ENCODE peak calls at places on chromosomes 2 and 18, in eight cellular contexts. N is neural progenitor cell; L is AG10803; U is HFFc6; D is lower leg skin; E is neural crest cell; J is activated CD8-positive, alpha-beta T cell treated with anti-CD3 and anti-CD28 coated beads for 36 hours; X is CD14-positive monocyte. I is an unnamed sample.

GRCh38 chr2:237451582-237452469 is 35.2 kb upstream of the MLPH start:
- DNase-seq in E (no peak), X (no peak), J (no peak), N (peak), U (peak), L (peak), D (no peak), I (peak)

GRCh38 chr18:35968278-35968880 is 4.1 kb upstream of the RMP24 start:
- DNase-seq in U (no peak), J (no peak), L (no peak), X (no peak), D (no peak), E (no peak), N (no peak), I (no peak)

GRCh38 chr2:127137225-127137624 is 30.3 kb upstream of the BIN1 start:
- DNase-seq in N (no peak), J (no peak), D (no peak), E (no peak), X (no peak), U (no peak), L (no peak), I (no peak)

GRCh38 chr2:181896286-181896685 is 4.8 kb downstream of the ITPRID2 start:
- DNase-seq in J (no peak), N (no peak), E (no peak), U (no peak), X (no peak), D (no peak), L (no peak), I (no peak)

GRCh38 chr2:60849165-60849564 is 32.2 kb upstream of the REL start:
- DNase-seq in D (no peak), E (no peak), L (peak), J (no peak), N (no peak), U (no peak), X (no peak), I (peak)

GRCh38 chr2:144567745-144568144 is 47.8 kb upstream of the ZEB2 start:
- DNase-seq in D (no peak), N (peak), J (no peak), E (no peak), X (no peak), U (no peak), L (no peak), I (no peak)

GRCh38 chr2:88307817-88308216 is 137.7 kb downstream of the THNSL2 start:
- DNase-seq in U (no peak), D (no peak), X (no peak), E (no peak), L (peak), J (peak), N (peak), I (no peak)

GRCh38 chr2:163348843-163349395 is 386.9 kb downstream of the FIGN start:
- DNase-seq in L (peak), U (peak), X (no peak), E (peak), N (peak), D (no peak), J (no peak), I (peak)

GRCh38 chr2:25829377-25829704 is 48.9 kb downstream of the ASXL2 start:
- DNase-seq in U (no peak), L (no peak), X (no peak), E (no peak), D (no peak), N (no peak), J (no peak), I (peak)

DNA sequence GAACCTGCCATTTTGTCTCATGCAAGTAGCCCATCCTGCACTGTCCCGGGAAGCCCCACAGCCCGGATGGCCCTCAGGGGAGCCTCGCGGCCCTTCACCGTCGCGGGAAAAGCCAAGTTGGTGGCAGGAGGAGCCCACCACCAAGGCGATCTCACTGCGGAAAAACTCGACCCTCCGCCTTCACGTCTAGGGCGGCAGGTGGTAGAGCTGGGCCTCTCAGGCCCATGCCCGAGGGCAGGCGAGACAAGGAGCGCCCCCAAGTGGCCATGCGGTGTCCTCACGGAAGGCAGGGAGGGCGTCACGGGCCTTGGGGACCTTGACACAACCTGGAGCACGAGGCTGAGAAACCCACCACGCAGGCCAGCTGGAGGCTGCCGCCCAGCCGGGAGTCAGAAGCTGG is 34.8 kb upstream of the SKA1 start:
- DNase-seq in J (peak), E (no peak), U (no peak), X (no peak), N (no peak), L (no peak), D (no peak), I (no peak)
- TF ChIP-seq CTCF in J (peak), E (no peak), U (peak), X (peak), N (peak), L (no peak), D (no peak), I (no peak)

DNA sequence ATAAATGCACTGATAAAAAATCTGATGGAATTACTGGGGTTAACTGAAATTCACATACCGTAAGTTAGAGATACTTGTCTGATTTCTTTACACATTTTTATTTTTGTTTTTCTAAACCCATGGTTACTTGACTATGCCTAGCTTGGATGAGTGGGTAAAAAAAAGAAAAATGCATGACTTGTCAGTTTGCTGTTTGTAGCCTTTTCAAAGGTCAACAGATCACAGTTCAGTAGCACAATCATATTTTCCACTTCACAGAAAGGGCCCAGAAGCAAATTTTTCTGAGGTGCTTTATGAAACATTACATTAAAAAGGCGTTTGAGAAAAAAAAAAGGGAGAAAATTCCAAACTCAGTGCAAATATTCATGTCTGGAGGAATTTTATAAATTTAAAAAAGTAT is 16.4 kb downstream of the SLC16A14 start:
- DNase-seq in D (no peak), N (no peak), U (no peak), L (no peak), E (no peak), X (no peak), J (no peak), I (peak)
- TF ChIP-seq CTCF in D (no peak), N (no peak), U (no peak), L (no peak), E (no peak), X (no peak), J (no peak), I (no peak)

GRCh38 chr2:53508667-53509066 is 258.9 kb upstream of the CHAC2 start:
- DNase-seq in D (no peak), L (no peak), X (no peak), U (no peak), E (no peak), N (peak), J (no peak), I (no peak)
- TF ChIP-seq CTCF in D (no peak), L (no peak), X (no peak), U (peak), E (no peak), N (peak), J (no peak), I (no peak)

GRCh38 chr2:208783184-208783583 is 376.6 kb downstream of the PTH2R start:
- DNase-seq in E (no peak), D (no peak), U (no peak), J (no peak), L (no peak), X (no peak), N (peak), I (no peak)
- TF ChIP-seq CTCF in E (no peak), D (no peak), U (no peak), J (no peak), L (no peak), X (no peak), N (peak), I (no peak)

GRCh38 chr2:46983065-46983801 is 67.6 kb upstream of the MCFD2 start:
- DNase-seq in J (no peak), L (peak), N (no peak), D (no peak), X (peak), E (no peak), U (peak), I (peak)
- TF ChIP-seq CTCF in J (no peak), L (no peak), N (no peak), D (no peak), X (no peak), E (no peak), U (no peak), I (no peak)

DNA sequence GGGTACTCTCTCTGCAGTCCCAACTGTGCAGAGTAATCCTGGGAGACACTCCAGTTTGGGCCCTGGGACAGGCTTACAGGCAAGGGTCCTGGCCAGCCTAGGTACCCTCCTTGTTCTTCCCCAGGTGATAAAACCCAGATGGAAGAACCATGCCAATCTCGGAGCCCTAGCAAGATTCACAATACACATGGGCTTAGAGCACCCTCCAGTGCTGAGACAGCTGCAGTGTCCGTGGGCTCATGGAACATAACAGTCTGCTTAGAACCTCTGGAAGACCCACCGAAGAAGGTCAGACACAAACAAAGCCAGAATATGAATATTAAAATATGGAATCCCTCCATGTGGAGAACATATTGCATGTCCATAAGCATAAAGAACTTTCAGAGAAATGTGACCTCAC is 568.1 kb downstream of the KCNJ3 start:
- DNase-seq in J (no peak), N (peak), E (no peak), U (no peak), D (no peak), X (no peak), L (no peak), I (no peak)
- TF ChIP-seq CTCF in J (no peak), N (peak), E (peak), U (no peak), D (no peak), X (no peak), L (no peak), I (no peak)

DNA sequence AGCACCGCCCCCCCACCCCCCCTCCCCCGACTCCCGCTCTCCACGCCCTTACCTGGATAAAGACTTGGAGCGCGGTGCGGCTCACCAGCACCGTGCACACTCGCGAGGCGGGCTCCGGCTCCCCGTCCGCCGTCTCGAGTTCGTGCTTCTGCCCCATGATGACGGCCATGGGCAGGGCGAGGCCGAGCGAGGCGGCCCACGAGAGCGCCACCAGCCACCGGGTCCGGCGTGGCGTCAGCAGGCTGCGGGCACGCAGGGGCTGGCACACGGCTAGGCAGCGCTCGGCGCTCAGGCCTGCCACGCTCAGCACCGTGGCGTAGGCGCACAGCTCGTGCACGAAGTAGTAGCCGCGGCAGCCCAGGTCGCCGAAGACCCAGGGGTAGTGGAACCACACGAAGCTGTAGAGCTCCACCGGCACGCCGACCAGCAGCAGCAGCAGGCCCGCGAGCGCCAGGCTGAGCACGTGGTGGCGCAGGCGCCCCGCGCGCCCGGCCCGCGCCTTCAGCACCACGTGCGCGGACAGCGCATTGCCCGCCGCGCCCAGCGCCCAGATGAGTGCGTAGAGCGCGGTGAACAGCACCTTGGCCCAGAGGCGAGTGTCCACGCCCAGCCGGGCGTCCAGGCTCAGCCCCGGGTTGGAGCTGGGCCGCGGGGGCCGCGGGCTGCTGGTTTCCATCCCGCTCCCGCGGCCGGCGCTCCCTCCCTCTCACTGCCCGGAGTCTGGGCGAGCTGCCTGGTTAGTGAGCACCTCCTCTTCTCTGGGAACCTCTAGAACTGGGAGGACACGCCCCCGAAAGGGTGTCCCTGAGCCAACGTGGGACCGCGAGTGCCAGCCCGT is at the start of gene NTSR2:
- DNase-seq in E (peak), N (peak), U (no peak), X (no peak), D (no peak), L (peak), J (peak), I (peak)
- TF ChIP-seq CTCF in E (no peak), N (peak), U (no peak), X (no peak), D (no peak), L (no peak), J (no peak), I (no peak)

DNA sequence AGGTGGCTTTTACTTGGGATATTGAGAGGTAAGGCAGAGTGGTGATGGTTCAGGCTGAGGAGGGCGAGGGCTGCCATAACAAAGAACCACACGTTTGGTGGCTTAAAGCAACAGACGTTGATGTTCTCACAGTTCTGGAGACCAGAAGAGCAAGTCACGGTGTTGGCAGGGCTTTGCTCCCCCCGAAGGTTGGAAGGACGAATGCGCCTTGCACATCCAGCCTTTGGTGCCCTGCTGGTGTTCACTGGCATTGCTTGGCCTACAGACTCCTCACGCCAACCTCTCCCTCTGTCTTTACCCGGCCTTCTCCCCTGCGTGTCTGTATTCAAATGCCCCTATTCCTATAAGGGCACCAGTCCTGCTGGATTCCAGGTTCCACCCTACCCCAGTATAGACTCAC is 125.4 kb downstream of the TPO start:
- DNase-seq in L (peak), J (peak), N (peak), U (peak), E (no peak), X (no peak), D (no peak), I (peak)
- TF ChIP-seq CTCF in L (peak), J (no peak), N (peak), U (peak), E (peak), X (no peak), D (no peak), I (peak)

I was measured in cardiac fibroblast.